ENCODE peak calls at places on chromosomes 7 and 10, in four cellular contexts. H, E, F and M are unnamed samples.
A peak's percentile ranks its signal among the peaks of the same experiment; 100 is the strongest.

GRCh38 chr7:94041529-94041928 is 37.4 kb upstream of the BET1 start:
- DNase-seq in H (no peak), F (no peak), E (peak; percentile 84), M (no peak)

GRCh38 chr10:86918022-86918471 is 39.4 kb downstream of the MMRN2 start:
- DNase-seq in F (no peak), H (no peak), E (peak; percentile 77), M (no peak)

GRCh38 chr10:100007239-100008141 is 2.3 kb downstream of the DNMBP start:
- DNase-seq in F (no peak), E (no peak), H (no peak), M (no peak)

GRCh38 chr10:100025528-100026070 is 15.9 kb upstream of the DNMBP start:
- DNase-seq in H (no peak), E (no peak), F (no peak), M (no peak)

GRCh38 chr10:6486280-6486679 is 93.8 kb downstream of the PRKCQ start:
- DNase-seq in E (no peak), F (peak; percentile 21), H (no peak), M (no peak)

GRCh38 chr10:62058476-62058875 is 157.0 kb downstream of the ARID5B start:
- DNase-seq in H (no peak), E (no peak), F (no peak), M (no peak)

GRCh38 chr10:58137813-58138212 is 129.9 kb downstream of the IPMK start:
- DNase-seq in H (no peak), E (no peak), F (no peak), M (no peak)

GRCh38 chr7:67267914-67268313 is 271.3 kb downstream of the TYW1 start:
- DNase-seq in E (no peak), H (no peak), F (peak; percentile 91), M (no peak)

GRCh38 chr7:99789441-99790070 is 5.6 kb upstream of the CYP3A4 start:
- DNase-seq in F (no peak), E (no peak), H (no peak), M (no peak)

GRCh38 chr10:86071758-86072157 is 294.8 kb downstream of the GRID1 start:
- DNase-seq in E (no peak), F (peak; percentile 33), H (no peak), M (no peak)

GRCh38 chr7:100546868-100547800 is 8.1 kb downstream of the AGFG2 start:
- DNase-seq in H (no peak), F (no peak), E (no peak), M (no peak)

GRCh38 chr7:18566829-18567228 is 71.3 kb downstream of the HDAC9 start:
- DNase-seq in H (no peak), F (no peak), E (no peak), M (no peak)

GRCh38 chr10:6298428-6298827 is 95.7 kb downstream of the PFKFB3 start:
- DNase-seq in E (no peak), F (no peak), H (no peak), M (no peak)

GRCh38 chr10:43261578-43261965 is 5.3 kb downstream of the RASGEF1A start:
- DNase-seq in F (no peak), E (no peak), H (no peak), M (no peak)

GRCh38 chr7:132354527-132354926 is 221.7 kb downstream of the PLXNA4 start:
- DNase-seq in F (no peak), H (no peak), E (no peak), M (no peak)

GRCh38 chr7:22799633-22800032 is 23.0 kb downstream of the TOMM7 start:
- DNase-seq in F (no peak), H (no peak), E (peak; percentile 30), M (no peak)

GRCh38 chr7:24435002-24435401 is 138.2 kb upstream of the PALS2 start:
- DNase-seq in E (no peak), H (no peak), F (peak; percentile 82), M (no peak)

GRCh38 chr7:34155225-34155908 is 250.0 kb downstream of the BMPER start:
- DNase-seq in E (peak; percentile 96), F (no peak), H (no peak), M (no peak)

GRCh38 chr7:81752318-81752714 is 17.5 kb downstream of the HGF start:
- DNase-seq in H (no peak), F (no peak), E (no peak), M (no peak)
- H3K4me1 ChIP-seq in H (no peaks in the 10 kb centered on the region), F (no peaks in the 10 kb centered on the region), E (no peaks in the 10 kb centered on the region), M (no peaks in the 10 kb centered on the region)

GRCh38 chr10:110221721-110222261 is 14.4 kb downstream of the MXI1 start:
- DNase-seq in H (peak; percentile 76), F (peak; percentile 88), E (peak; percentile 98), M (peak; percentile 67)
- H3K27ac ChIP-seq in H (peak overlapping the region; percentile 80), F (no peak overlapping the region), E (peak overlapping the region; percentile 50), M (peak overlapping the region; percentile 56)

GRCh38 chr7:123640583-123640982 is 15.1 kb upstream of the LMOD2 start:
- DNase-seq in F (no peak), H (no peak), E (no peak), M (no peak)
- H3K4me3 ChIP-seq in F (no peak overlapping the region), H (no peak overlapping the region), E (no peak overlapping the region), M (no peak overlapping the region)

DNA sequence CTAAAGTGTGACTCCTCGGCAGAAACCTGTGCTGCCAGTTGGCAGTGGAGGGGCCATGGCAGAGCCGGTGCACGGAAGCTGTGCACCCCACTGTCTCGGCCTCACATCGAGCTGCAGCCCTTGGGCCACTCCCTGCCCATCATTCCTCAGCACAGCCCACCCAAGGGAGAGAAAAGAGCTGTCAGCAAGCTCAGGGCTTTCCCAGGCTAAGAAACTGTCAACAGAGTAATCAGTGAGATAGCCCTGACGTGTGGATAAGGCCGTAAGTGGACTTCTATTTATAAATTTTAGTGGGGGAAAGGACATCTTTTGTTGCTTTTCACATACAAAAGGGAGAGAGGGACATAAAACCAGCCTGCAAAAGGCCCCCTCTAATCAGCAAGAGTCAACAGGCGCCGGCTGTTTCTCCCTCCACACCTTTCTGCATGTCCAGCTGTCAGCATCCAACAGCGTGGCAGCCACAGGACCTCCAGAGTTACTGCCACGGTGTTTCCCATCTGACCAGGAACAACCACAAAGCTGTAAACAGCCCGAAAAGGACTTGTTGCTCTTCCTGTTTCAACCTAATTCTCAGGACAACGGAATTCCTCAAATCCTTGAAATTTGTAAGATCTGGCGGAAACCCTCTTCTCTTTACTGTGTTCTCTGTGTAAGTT is 56.9 kb upstream of the DDC start:
- DNase-seq in H (peak; percentile 14), F (no peak), E (no peak), M (no peak)
- H3K4me1 ChIP-seq in H (peaks cover 35% of the 10 kb centered on the region), F (no peaks in the 10 kb centered on the region), E (no peaks in the 10 kb centered on the region), M (no peaks in the 10 kb centered on the region)

DNA sequence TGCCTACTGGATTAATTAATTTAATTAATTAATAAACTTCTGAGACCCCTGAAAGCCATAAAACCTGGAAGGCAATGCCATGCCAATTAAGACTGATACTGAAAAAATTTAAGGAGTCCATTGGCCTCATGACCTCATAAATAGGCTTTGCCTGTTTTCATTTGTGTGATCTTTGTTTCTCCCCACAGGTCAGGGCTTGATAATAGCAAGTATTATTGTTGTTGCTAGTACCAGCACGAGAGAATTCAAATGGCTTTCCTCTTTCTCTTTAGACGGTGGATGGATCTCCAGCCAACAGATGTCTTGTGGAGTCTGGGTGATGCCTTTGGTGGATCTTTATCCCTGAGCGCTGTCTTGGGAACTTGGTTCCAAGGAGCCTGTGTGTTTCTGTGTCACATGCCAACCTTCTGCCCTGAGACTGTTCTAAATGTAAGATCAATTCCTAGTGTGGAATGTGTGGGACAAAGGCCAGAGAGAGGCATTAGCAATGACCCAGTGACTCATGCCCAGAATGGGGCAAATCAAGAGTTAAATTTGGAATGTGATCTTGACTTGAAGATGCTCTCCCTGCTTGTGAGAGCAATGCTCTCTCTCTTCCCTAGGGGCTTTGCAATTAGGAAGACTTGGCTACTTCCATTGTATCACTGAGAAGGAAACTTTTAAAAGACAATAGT is 17.7 kb downstream of the ACSM6 start:
- DNase-seq in F (no peak), H (no peak), E (peak; percentile 13), M (no peak)
- H3K27ac ChIP-seq in F (no peak overlapping the region), H (no peak overlapping the region), E (no peak overlapping the region), M (no peak overlapping the region)